ENCODE peak calls at places on chromosome 22, in eight cellular contexts. X, Q, E, C, P, F, S and U are unnamed samples. For H3K36me3, the result is how much of the 10 kb centered on the place peaks cover.

GRCh38 chr22:20316217-20316843 is 3.5 kb downstream of the DGCR6L start:
- DNase-seq in P (no peak), X (no peak), F (no peak), C (no peak), E (no peak), S (no peak), Q (no peak), U (no peak)

GRCh38 chr22:45542001-45542520 is 39.4 kb downstream of the FBLN1 start:
- DNase-seq in S (no peak), Q (no peak), P (no peak), C (no peak), X (no peak), F (no peak), E (no peak), U (no peak)

GRCh38 chr22:20009018-20009482 is 7.6 kb downstream of the ARVCF start:
- DNase-seq in E (no peak), X (no peak), C (no peak), Q (no peak), P (no peak), S (no peak), F (no peak), U (no peak)

GRCh38 chr22:49197500-49197899 is 630.2 kb downstream of the BRD1 start:
- DNase-seq in F (no peak), P (no peak), Q (no peak), E (no peak), C (no peak), X (no peak), S (no peak), U (no peak)

GRCh38 chr22:48089601-48090331 is 1327.3 kb downstream of the TBC1D22A start:
- DNase-seq in P (no peak), C (peak), E (no peak), F (no peak), Q (no peak), S (no peak), X (peak), U (no peak)

GRCh38 chr22:46068908-46069481 is 81.3 kb upstream of the PPARA start:
- DNase-seq in E (no peak), C (no peak), S (no peak), P (no peak), Q (no peak), F (no peak), X (peak), U (peak)

GRCh38 chr22:41699264-41700104 is at the start of gene MEI1:
- DNase-seq in S (peak), E (no peak), F (peak), C (peak), X (peak), Q (no peak), P (peak), U (peak)

GRCh38 chr22:19788661-19789225 is 28.2 kb downstream of the TBX1 start:
- DNase-seq in Q (no peak), E (no peak), P (no peak), C (no peak), X (no peak), F (no peak), S (no peak), U (no peak)

GRCh38 chr22:19149047-19149883 is 827 bp downstream of the GSC2 start:
- DNase-seq in S (peak), F (no peak), P (no peak), Q (no peak), E (no peak), X (peak), C (no peak), U (peak)

GRCh38 chr22:31350410-31350863 is 4.3 kb upstream of the PATZ1 start:
- DNase-seq in F (no peak), Q (no peak), E (no peak), S (no peak), X (no peak), C (no peak), P (no peak), U (peak)

GRCh38 chr22:36347094-36347493 is 40.7 kb downstream of the MYH9 start:
- DNase-seq in S (no peak), C (no peak), Q (no peak), X (peak), F (no peak), P (no peak), E (no peak), U (no peak)
- H3K36me3 ChIP-seq in S (half or more), C (under half), Q (half or more), X (under half), F (under half), P (half or more), E (under half), U (under half)

GRCh38 chr22:24310969-24311368 is 40.3 kb downstream of the SPECC1L start:
- DNase-seq in P (no peak), F (no peak), Q (no peak), E (no peak), C (no peak), S (no peak), X (no peak), U (no peak)
- H3K36me3 ChIP-seq in P (under half), F (under half), Q (under half), E (under half), C (under half), S (under half), X (under half), U (under half)

GRCh38 chr22:25777411-25777810 is 35.4 kb downstream of the MYO18B start:
- DNase-seq in Q (no peak), S (no peak), X (no peak), C (no peak), P (no peak), E (no peak), F (no peak), U (no peak)
- H3K36me3 ChIP-seq in Q (under half), S (under half), X (under half), C (under half), P (under half), E (under half), F (under half), U (under half)

GRCh38 chr22:43980996-43981395 is 25.8 kb downstream of the SAMM50 start:
- DNase-seq in C (no peak), Q (no peak), S (no peak), E (no peak), F (no peak), X (no peak), P (no peak), U (no peak)
- H3K36me3 ChIP-seq in C (under half), Q (half or more), S (half or more), E (under half), F (under half), X (under half), P (half or more), U (under half)

GRCh38 chr22:21780259-21780658 is 44.7 kb upstream of the YPEL1 start:
- DNase-seq in P (no peak), X (no peak), F (no peak), Q (no peak), C (no peak), S (no peak), E (no peak), U (no peak)
- H3K36me3 ChIP-seq in P (under half), X (under half), F (under half), Q (under half), C (under half), S (under half), E (under half), U (under half)

GRCh38 chr22:38739300-38740055 is 16.3 kb downstream of the SUN2 start:
- DNase-seq in E (no peak), F (no peak), P (no peak), X (no peak), C (no peak), Q (no peak), S (no peak), U (no peak)
- H3K36me3 ChIP-seq in E (under half), F (half or more), P (half or more), X (half or more), C (under half), Q (half or more), S (half or more), U (half or more)

GRCh38 chr22:36874309-36874696 is 13.5 kb downstream of the NCF4 start:
- DNase-seq in C (no peak), P (no peak), F (no peak), X (no peak), E (no peak), Q (no peak), S (no peak), U (no peak)
- H3K36me3 ChIP-seq in C (under half), P (under half), F (under half), X (under half), E (under half), Q (under half), S (under half), U (under half)

GRCh38 chr22:33652596-33652995 is 267.7 kb downstream of the LARGE1 start:
- DNase-seq in E (no peak), F (no peak), C (no peak), Q (no peak), S (no peak), P (no peak), X (peak), U (peak)
- H3K36me3 ChIP-seq in E (under half), F (under half), C (under half), Q (under half), S (under half), P (under half), X (under half), U (under half)

GRCh38 chr22:40363059-40363458 is 7.3 kb upstream of the SGSM3 start:
- DNase-seq in Q (no peak), P (no peak), S (no peak), F (no peak), E (no peak), C (no peak), X (peak), U (no peak)
- H3K36me3 ChIP-seq in Q (half or more), P (half or more), S (half or more), F (under half), E (half or more), C (under half), X (under half), U (under half)

GRCh38 chr22:30301995-30302809 is 12.9 kb upstream of the CASTOR1 start:
- DNase-seq in X (peak), E (no peak), P (no peak), Q (no peak), C (peak), S (no peak), F (no peak), U (peak)
- H3K36me3 ChIP-seq in X (under half), E (under half), P (half or more), Q (under half), C (under half), S (under half), F (under half), U (under half)